ENCODE peak calls at places on chromosomes 7 and 10, in ten cellular contexts. I is heart left ventricle; G is hepatocyte; B is stomach; Z is body of pancreas; Y is thoracic aorta; W is upper lobe of right lung; K is suprapubic skin; L is CD4-positive, alpha-beta memory T cell; F is aorta. D is an unnamed sample.

GRCh38 chr10:86647773-86648705 is 6.3 kb upstream of the OPN4 start:
- DNase-seq in Y (no peak), F (no peak), W (no peak), I (no peak), L (no peak), G (no peak), B (peak; percentile 16), K (peak; percentile 60), Z (no peak), D (no peak)

GRCh38 chr10:113216068-113216467 is 266.0 kb downstream of the TCF7L2 start:
- DNase-seq in Y (no peak), L (no peak), W (no peak), G (no peak), I (no peak), K (no peak), F (no peak), B (no peak), Z (no peak), D (no peak)

GRCh38 chr10:29798876-29799690 is 164.3 kb upstream of the SVIL start:
- DNase-seq in L (no peak), Z (no peak), F (no peak), W (no peak), B (no peak), I (no peak), G (no peak), Y (no peak), K (no peak), D (no peak)

GRCh38 chr7:152520861-152521302 is 85.1 kb upstream of the KMT2C start:
- DNase-seq in W (no peak), Z (no peak), G (no peak), F (no peak), L (no peak), B (no peak), I (no peak), K (no peak), Y (no peak), D (no peak)

GRCh38 chr7:82674319-82674718 is 230.7 kb upstream of the CACNA2D1 start:
- DNase-seq in W (no peak), Y (no peak), K (no peak), B (no peak), G (no peak), Z (no peak), L (no peak), F (no peak), I (no peak), D (no peak)

GRCh38 chr7:89027781-89028180 is 232.2 kb upstream of the TEX47 start:
- DNase-seq in K (no peak), G (no peak), B (no peak), F (no peak), L (no peak), Y (no peak), W (no peak), I (no peak), Z (no peak), D (no peak)

GRCh38 chr7:28748934-28749584 is 209.1 kb downstream of the TRIL start:
- DNase-seq in K (peak; percentile 77), Z (no peak), F (peak; percentile 71), B (no peak), I (no peak), L (no peak), W (no peak), Y (peak; percentile 18), G (peak; percentile 12), D (no peak)

GRCh38 chr10:80684217-80684616 is 146.5 kb downstream of the SH2D4B start:
- DNase-seq in W (no peak), Y (no peak), B (no peak), K (no peak), Z (no peak), I (no peak), L (peak; percentile 58), F (no peak), G (no peak), D (no peak)

GRCh38 chr7:108415821-108416536 is 40.3 kb downstream of the NRCAM start:
- DNase-seq in W (no peak), F (no peak), L (no peak), Z (peak; percentile 55), K (no peak), B (no peak), G (no peak), Y (no peak), I (no peak), D (no peak)

GRCh38 chr7:31373337-31374289 is 33.1 kb upstream of the NEUROD6 start:
- DNase-seq in K (no peak), W (no peak), B (peak; percentile 43), L (no peak), Y (no peak), F (no peak), G (peak; percentile 82), Z (peak; percentile 55), I (no peak), D (no peak)

GRCh38 chr10:59757966-59758365 is 4.7 kb upstream of the MRLN start:
- DNase-seq in B (no peak), W (no peak), Y (no peak), L (no peak), G (no peak), I (no peak), Z (no peak), K (no peak), F (no peak), D (no peak)

GRCh38 chr7:143884978-143885559 is 16.9 kb downstream of the TCAF1 start:
- DNase-seq in K (no peak), W (no peak), G (peak; percentile 84), I (no peak), F (peak; percentile 46), Y (no peak), Z (peak; percentile 42), L (no peak), B (no peak), D (no peak)

GRCh38 chr7:55629051-55629677 is 56.9 kb upstream of the VOPP1 start:
- DNase-seq in W (no peak), F (no peak), K (no peak), B (no peak), G (no peak), Z (no peak), L (no peak), Y (no peak), I (no peak), D (no peak)

GRCh38 chr7:41774966-41775365 is 72.1 kb upstream of the INHBA start:
- DNase-seq in F (no peak), B (no peak), W (no peak), Z (no peak), Y (no peak), G (no peak), K (no peak), I (no peak), L (no peak), D (no peak)

GRCh38 chr10:86959737-86960002 is 1.3 kb downstream of the SNCG start:
- DNase-seq in Z (no peak), L (no peak), Y (no peak), F (no peak), I (no peak), B (no peak), W (no peak), K (no peak), G (no peak), D (no peak)

GRCh38 chr7:88072036-88072714 is 138.1 kb downstream of the ADAM22 start:
- DNase-seq in W (no peak), B (no peak), K (no peak), Z (no peak), I (no peak), L (no peak), Y (no peak), F (no peak), G (no peak), D (no peak)

GRCh38 chr7:116259156-116259555 is 48.8 kb downstream of the TES start:
- DNase-seq in L (no peak), B (no peak), W (no peak), F (no peak), G (no peak), Y (no peak), I (no peak), Z (no peak), K (no peak), D (no peak)

GRCh38 chr7:18667466-18667865 is 171.9 kb downstream of the HDAC9 start:
- DNase-seq in W (no peak), Y (no peak), K (no peak), G (peak; percentile 19), B (no peak), L (no peak), F (no peak), Z (no peak), I (no peak), D (no peak)

GRCh38 chr7:1966631-1967200 is 266.0 kb downstream of the MAD1L1 start:
- DNase-seq in F (peak; percentile 33), Y (no peak), W (peak; percentile 53), G (no peak), K (peak; percentile 45), I (peak; percentile 54), B (no peak), L (no peak), Z (no peak), D (no peak)
- H3K9me3 ChIP-seq in F (no peaks in the 10 kb centered on the region), Y (no peaks in the 10 kb centered on the region), W (no peaks in the 10 kb centered on the region), G (no peaks in the 10 kb centered on the region), K (no peaks in the 10 kb centered on the region), I (no peaks in the 10 kb centered on the region), B (no peaks in the 10 kb centered on the region), L (no peaks in the 10 kb centered on the region), Z (no peaks in the 10 kb centered on the region), D (no peaks in the 10 kb centered on the region)

DNA sequence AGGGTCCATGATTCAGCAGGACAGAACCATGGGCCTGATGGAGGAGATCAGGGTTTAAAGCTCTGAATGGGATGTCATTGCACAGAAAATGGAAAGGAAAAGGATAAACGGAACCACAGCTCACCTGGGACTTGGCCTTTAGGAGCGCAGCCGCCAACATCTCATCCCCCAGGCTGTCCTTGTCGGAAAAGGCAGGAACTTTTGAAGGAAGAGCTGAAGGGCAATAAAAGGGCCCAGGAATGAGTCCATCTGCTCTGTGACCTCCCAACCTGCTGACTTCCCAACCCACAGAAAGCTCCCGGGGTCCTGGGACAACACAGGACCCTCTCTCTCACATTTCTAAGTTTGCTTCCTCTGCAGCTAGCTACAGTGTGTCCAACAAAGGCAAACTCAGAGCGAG is 6.1 kb downstream of the ZNF3 start:
- DNase-seq in K (no peak), Y (no peak), Z (no peak), F (no peak), G (no peak), I (no peak), L (no peak), B (no peak), W (no peak), D (no peak)
- H3K9me3 ChIP-seq in K (peaks cover 25% of the 10 kb centered on the region), Y (peaks cover 13% of the 10 kb centered on the region), Z (no peaks in the 10 kb centered on the region), F (peaks cover 9% of the 10 kb centered on the region), G (peaks cover 38% of the 10 kb centered on the region), I (peaks cover 28% of the 10 kb centered on the region), L (peaks cover 5% of the 10 kb centered on the region), B (peaks cover 25% of the 10 kb centered on the region), W (peaks cover 16% of the 10 kb centered on the region), D (peaks cover 9% of the 10 kb centered on the region)

GRCh38 chr10:106387063-106387462 is 777.4 kb downstream of the SORCS1 start:
- DNase-seq in I (no peak), K (no peak), Y (no peak), Z (no peak), W (no peak), L (no peak), F (no peak), G (no peak), B (no peak), D (no peak)
- H3K9me3 ChIP-seq in I (no peaks in the 10 kb centered on the region), K (no peaks in the 10 kb centered on the region), Y (no peaks in the 10 kb centered on the region), Z (no peaks in the 10 kb centered on the region), W (no peaks in the 10 kb centered on the region), L (no peaks in the 10 kb centered on the region), F (peaks cover 1% of the 10 kb centered on the region), G (no peaks in the 10 kb centered on the region), B (no peaks in the 10 kb centered on the region), D (no peaks in the 10 kb centered on the region)

DNA sequence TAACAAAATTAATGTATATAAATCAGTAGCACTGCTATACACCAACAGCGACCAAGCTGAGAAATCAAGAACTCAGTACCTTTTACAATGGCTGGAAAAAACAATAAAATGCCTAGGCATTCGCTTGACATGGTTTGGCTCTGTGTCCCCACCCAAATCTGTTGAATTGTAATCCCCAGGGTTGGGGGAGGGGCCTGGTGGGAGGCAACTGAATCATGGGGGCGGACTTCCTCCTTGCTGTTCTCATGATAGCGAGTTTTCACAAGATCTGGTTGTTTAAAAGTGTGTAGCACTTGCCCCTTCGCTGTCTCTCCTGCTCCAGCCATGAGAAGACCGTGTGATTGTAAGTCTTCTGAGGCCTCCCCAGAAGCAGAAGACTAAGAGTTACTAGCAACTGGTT is 8.6 kb downstream of the ZNF786 start:
- DNase-seq in Z (no peak), F (no peak), I (no peak), K (no peak), W (peak; percentile 30), B (no peak), L (no peak), G (no peak), Y (no peak), D (no peak)
- H3K9me3 ChIP-seq in Z (no peaks in the 10 kb centered on the region), F (no peaks in the 10 kb centered on the region), I (peaks cover 9% of the 10 kb centered on the region), K (no peaks in the 10 kb centered on the region), W (no peaks in the 10 kb centered on the region), B (no peaks in the 10 kb centered on the region), L (no peaks in the 10 kb centered on the region), G (peaks cover 5% of the 10 kb centered on the region), Y (no peaks in the 10 kb centered on the region), D (no peaks in the 10 kb centered on the region)